ENCODE peak calls at places on chromosomes 2 and 18, in five cellular contexts. A is A172; S is CD4-positive, CD25-positive, alpha-beta regulatory T cell; W is HEK293T; D is head of caudate nucleus. F is an unnamed sample.

GRCh38 chr18:5556317-5556974 is 12.6 kb upstream of the EPB41L3 start:
- DNase-seq in W (no peak), A (no peak), S (no peak), D (no peak), F (no peak)

GRCh38 chr2:231643494-231643888 is 50.8 kb downstream of the TEX44 start:
- DNase-seq in A (no peak), D (no peak), S (no peak), W (no peak), F (no peak)

GRCh38 chr2:237573721-237574415 is 7.5 kb downstream of the PRLH start:
- DNase-seq in D (no peak), A (no peak), W (no peak), S (no peak), F (no peak)

GRCh38 chr2:239768031-239768800 is 256.9 kb downstream of the NDUFA10 start:
- DNase-seq in D (no peak), S (no peak), A (no peak), W (no peak), F (no peak)

GRCh38 chr2:217920879-217921603 is 81.8 kb downstream of the TNS1 start:
- DNase-seq in S (no peak), W (no peak), D (peak), A (peak), F (no peak)

GRCh38 chr2:224412064-224412921 is 10.4 kb upstream of the FAM124B start:
- DNase-seq in D (no peak), S (no peak), A (peak), W (no peak), F (no peak)

GRCh38 chr18:24862225-24862893 is 401.9 kb downstream of the HRH4 start:
- DNase-seq in A (no peak), W (no peak), D (no peak), S (no peak), F (no peak)

GRCh38 chr2:11417946-11418585 is 47.9 kb downstream of the E2F6 start:
- DNase-seq in S (peak), W (peak), A (no peak), D (no peak), F (peak)

GRCh38 chr2:236343400-236344161 is 79.4 kb upstream of the ASB18 start:
- DNase-seq in S (peak), W (peak), D (peak), A (peak), F (peak)

GRCh38 chr18:57813245-57813644 is 10.1 kb upstream of the ATP8B1 start:
- DNase-seq in D (no peak), A (peak), W (no peak), S (no peak), F (no peak)

GRCh38 chr18:49949991-49950395 is 136.7 kb upstream of the ACAA2 start:
- DNase-seq in W (no peak), A (no peak), S (peak), D (no peak), F (peak)

GRCh38 chr18:58205087-58205779 is 161.2 kb downstream of the NEDD4L start:
- DNase-seq in A (no peak), W (no peak), S (no peak), D (no peak), F (no peak)

GRCh38 chr2:111100087-111100764 is 20.5 kb upstream of the BCL2L11 start:
- DNase-seq in A (no peak), W (no peak), D (no peak), S (no peak), F (no peak)

GRCh38 chr2:33373986-33374385 is 102.5 kb upstream of the RASGRP3 start:
- DNase-seq in W (no peak), A (no peak), D (no peak), S (no peak), F (no peak)

GRCh38 chr2:72561621-72562318 is 264.1 kb downstream of the EXOC6B start:
- DNase-seq in A (peak), D (no peak), S (no peak), W (no peak), F (no peak)

GRCh38 chr2:208279236-208279635 is 13.2 kb downstream of the PIKFYVE start:
- DNase-seq in A (no peak), W (no peak), S (no peak), D (no peak), F (no peak)

GRCh38 chr2:75090770-75091515 is 108.4 kb downstream of the TACR1 start:
- DNase-seq in A (no peak), S (no peak), D (no peak), W (no peak), F (no peak)

GRCh38 chr18:21307578-21307977 is 65.5 kb downstream of the GREB1L start:
- DNase-seq in A (no peak), D (no peak), S (no peak), W (no peak), F (no peak)

GRCh38 chr2:152405206-152406118 is 70.5 kb downstream of the FMNL2 start:
- DNase-seq in W (no peak), S (no peak), A (peak), D (no peak), F (no peak)

GRCh38 chr2:88683160-88684021 is 8.1 kb upstream of the RPIA start:
- DNase-seq in S (no peak), W (no peak), D (no peak), A (no peak), F (no peak)

GRCh38 chr2:20596193-20596972 is 54.5 kb downstream of the HS1BP3 start:
- DNase-seq in D (peak), W (no peak), A (no peak), S (no peak), F (no peak)

GRCh38 chr2:113158884-113159553 is 14.8 kb upstream of the PSD4 start:
- DNase-seq in W (no peak), S (no peak), D (no peak), A (no peak), F (no peak)

GRCh38 chr2:160210599-160211138 is 10.6 kb upstream of the ITGB6 start:
- DNase-seq in S (peak), A (peak), W (peak), D (peak), F (peak)

GRCh38 chr2:99079226-99079625 is 62.3 kb upstream of the C2orf15 start:
- DNase-seq in W (no peak), D (no peak), A (peak), S (no peak), F (no peak)

GRCh38 chr2:95076705-95077520 is 44.7 kb downstream of the MRPS5 start:
- DNase-seq in D (peak), S (peak), A (peak), W (peak), F (peak)

GRCh38 chr2:215161301-215161829 is 22.9 kb upstream of the ABCA12 start:
- DNase-seq in S (no peak), W (no peak), D (no peak), A (no peak), F (no peak)

GRCh38 chr2:236922061-236922460 is 163.6 kb upstream of the COPS8 start:
- DNase-seq in S (no peak), D (no peak), A (no peak), W (no peak), F (no peak)

GRCh38 chr2:102604754-102605153 is 14.6 kb upstream of the SLC9A2 start:
- DNase-seq in S (peak), D (no peak), W (no peak), A (no peak), F (peak)

GRCh38 chr2:217929757-217930707 is 72.8 kb downstream of the TNS1 start:
- DNase-seq in S (no peak), A (no peak), D (no peak), W (no peak), F (no peak)

GRCh38 chr2:114079366-114080004 is 189.6 kb downstream of the ACTR3 start:
- DNase-seq in W (no peak), A (no peak), S (no peak), D (no peak), F (no peak)

GRCh38 chr2:132936261-132936660 is 266.3 kb upstream of the LYPD1 start:
- DNase-seq in A (peak), S (no peak), D (no peak), W (no peak), F (no peak)

GRCh38 chr2:165382362-165382761 is 87.1 kb upstream of the CSRNP3 start:
- DNase-seq in S (no peak), D (no peak), A (no peak), W (no peak), F (no peak)

GRCh38 chr2:177334940-177335543 is 57.5 kb upstream of the AGPS start:
- DNase-seq in S (peak), W (peak), A (peak), D (peak), F (no peak)

GRCh38 chr2:134774074-134774742 is 55.4 kb upstream of the TMEM163 start:
- DNase-seq in W (no peak), A (peak), D (no peak), S (no peak), F (no peak)

GRCh38 chr18:2846638-2847340 is at the start of gene EMILIN2:
- DNase-seq in S (peak), A (peak), W (peak), D (no peak), F (no peak)